ENCODE peak calls at places on chromosomes 5 and 9, in seven cellular contexts. V, J, G, A, S, O and I are unnamed samples.

GRCh38 chr9:123679330-123679987 is 250.5 kb downstream of the DENND1A start:
- DNase-seq in V (no peak), J (no peak), G (no peak), A (peak), S (no peak), O (no peak), I (no peak)

GRCh38 chr9:15722888-15723287 is 170.0 kb downstream of the CCDC171 start:
- DNase-seq in V (no peak), J (peak), G (no peak), A (no peak), S (no peak), O (no peak), I (no peak)

GRCh38 chr5:75536694-75537360 is 25.1 kb downstream of the POLK start:
- DNase-seq in V (no peak), J (peak), G (peak), A (no peak), S (no peak), O (no peak), I (no peak)

GRCh38 chr9:107805198-107805597 is 315.6 kb upstream of the KLF4 start:
- DNase-seq in V (no peak), J (no peak), G (no peak), A (no peak), S (no peak), O (no peak), I (no peak)

GRCh38 chr9:97982719-97983523 is at the start of gene ANP32B:
- DNase-seq in V (peak), J (peak), G (peak), A (peak), S (peak), O (peak), I (peak)

GRCh38 chr9:109641079-109641659 is 138.8 kb upstream of the PALM2AKAP2 start:
- DNase-seq in V (no peak), J (no peak), G (no peak), A (no peak), S (no peak), O (no peak), I (no peak)

GRCh38 chr5:42854795-42855194 is 43.1 kb upstream of the SELENOP start:
- DNase-seq in V (no peak), J (no peak), G (no peak), A (no peak), S (peak), O (no peak), I (no peak)

GRCh38 chr5:88188458-88189132 is 80.0 kb downstream of the TMEM161B start:
- DNase-seq in V (no peak), J (no peak), G (no peak), A (no peak), S (no peak), O (no peak), I (no peak)

GRCh38 chr5:57499262-57500050 is 16.8 kb upstream of the ACTBL2 start:
- DNase-seq in V (no peak), J (peak), G (no peak), A (peak), S (peak), O (no peak), I (no peak)

GRCh38 chr9:4117835-4118610 is 181.8 kb downstream of the GLIS3 start:
- DNase-seq in V (peak), J (peak), G (no peak), A (peak), S (no peak), O (no peak), I (no peak)

GRCh38 chr5:149114403-149115312 is 26.6 kb upstream of the ABLIM3 start:
- DNase-seq in V (peak), J (peak), G (peak), A (no peak), S (peak), O (no peak), I (no peak)